ENCODE peak calls at places on chromosomes 16 and 17, in nine cellular contexts. One of them, this sample, is unnamed.

GRCh38 chr16:7513429-7513828 is 180.8 kb downstream of the RBFOX1 start:
- DNase-seq in PC-9: peak; percentile 2
- DNase-seq in left kidney: peak; percentile 48
- DNase-seq in ELR: peak; percentile 0
- DNase-seq in CD4-positive, alpha-beta T cell: no peak
- DNase-seq in SK-N-DZ: peak; percentile 32
- DNase-seq in T-helper 1 cell: no peak
- DNase-seq in effector memory CD4-positive, alpha-beta T cell: no peak
- DNase-seq in lower lobe of right lung: no peak
- DNase-seq in this sample: peak; percentile 14

GRCh38 chr16:85566502-85567100 is 46.5 kb upstream of the GSE1 start:
- DNase-seq in PC-9: no peak
- DNase-seq in left kidney: peak; percentile 93
- DNase-seq in ELR: no peak
- DNase-seq in CD4-positive, alpha-beta T cell: no peak
- DNase-seq in SK-N-DZ: no peak
- DNase-seq in T-helper 1 cell: no peak
- DNase-seq in effector memory CD4-positive, alpha-beta T cell: no peak
- DNase-seq in lower lobe of right lung: no peak
- DNase-seq in this sample: no peak

GRCh38 chr16:67104845-67105244 is 4.9 kb upstream of the PHAF1 start:
- DNase-seq in PC-9: peak; percentile 11
- DNase-seq in left kidney: no peak
- DNase-seq in ELR: no peak
- DNase-seq in CD4-positive, alpha-beta T cell: no peak
- DNase-seq in SK-N-DZ: no peak
- DNase-seq in T-helper 1 cell: no peak
- DNase-seq in effector memory CD4-positive, alpha-beta T cell: no peak
- DNase-seq in lower lobe of right lung: no peak
- DNase-seq in this sample: no peak

GRCh38 chr16:15950167-15950854 is 895 bp downstream of the ABCC1 start:
- DNase-seq in PC-9: no peak
- DNase-seq in left kidney: peak; percentile 71
- DNase-seq in ELR: peak; percentile 51
- DNase-seq in CD4-positive, alpha-beta T cell: peak; percentile 20
- DNase-seq in SK-N-DZ: peak; percentile 56
- DNase-seq in T-helper 1 cell: peak; percentile 28
- DNase-seq in effector memory CD4-positive, alpha-beta T cell: peak; percentile 28
- DNase-seq in lower lobe of right lung: no peak
- DNase-seq in this sample: peak; percentile 46

GRCh38 chr16:87681990-87682570 is 79.8 kb downstream of the JPH3 start:
- DNase-seq in PC-9: no peak
- DNase-seq in left kidney: no peak
- DNase-seq in ELR: peak; percentile 80
- DNase-seq in CD4-positive, alpha-beta T cell: no peak
- DNase-seq in SK-N-DZ: no peak
- DNase-seq in T-helper 1 cell: no peak
- DNase-seq in effector memory CD4-positive, alpha-beta T cell: no peak
- DNase-seq in lower lobe of right lung: no peak
- DNase-seq in this sample: no peak

GRCh38 chr17:55726440-55726839 is 3.8 kb upstream of the TMEM100 start:
- DNase-seq in PC-9: no peak
- DNase-seq in left kidney: no peak
- DNase-seq in ELR: peak; percentile 78
- DNase-seq in CD4-positive, alpha-beta T cell: no peak
- DNase-seq in SK-N-DZ: no peak
- DNase-seq in T-helper 1 cell: no peak
- DNase-seq in effector memory CD4-positive, alpha-beta T cell: no peak
- DNase-seq in lower lobe of right lung: no peak
- DNase-seq in this sample: peak; percentile 80

GRCh38 chr16:49556252-49557069 is 182.9 kb downstream of the C16orf78 start:
- DNase-seq in PC-9: no peak
- DNase-seq in left kidney: no peak
- DNase-seq in ELR: peak; percentile 17
- DNase-seq in CD4-positive, alpha-beta T cell: no peak
- DNase-seq in SK-N-DZ: peak; percentile 72
- DNase-seq in T-helper 1 cell: no peak
- DNase-seq in effector memory CD4-positive, alpha-beta T cell: no peak
- DNase-seq in lower lobe of right lung: no peak
- DNase-seq in this sample: no peak

GRCh38 chr16:85209526-85210121 is 97.4 kb upstream of the CIBAR2 start:
- DNase-seq in PC-9: no peak
- DNase-seq in left kidney: no peak
- DNase-seq in ELR: no peak
- DNase-seq in CD4-positive, alpha-beta T cell: no peak
- DNase-seq in SK-N-DZ: no peak
- DNase-seq in T-helper 1 cell: no peak
- DNase-seq in effector memory CD4-positive, alpha-beta T cell: no peak
- DNase-seq in lower lobe of right lung: no peak
- DNase-seq in this sample: no peak

GRCh38 chr17:48995871-48996695 is 1.1 kb upstream of the IGF2BP1 start:
- DNase-seq in PC-9: no peak
- DNase-seq in left kidney: peak; percentile 96
- DNase-seq in ELR: peak; percentile 75
- DNase-seq in CD4-positive, alpha-beta T cell: no peak
- DNase-seq in SK-N-DZ: peak; percentile 96
- DNase-seq in T-helper 1 cell: no peak
- DNase-seq in effector memory CD4-positive, alpha-beta T cell: no peak
- DNase-seq in lower lobe of right lung: no peak
- DNase-seq in this sample: peak; percentile 79

GRCh38 chr16:705748-706188 is at the start of gene FBXL16:
- DNase-seq in PC-9: peak; percentile 60
- DNase-seq in left kidney: peak; percentile 45
- DNase-seq in ELR: no peak
- DNase-seq in CD4-positive, alpha-beta T cell: no peak
- DNase-seq in SK-N-DZ: peak; percentile 70
- DNase-seq in T-helper 1 cell: no peak
- DNase-seq in effector memory CD4-positive, alpha-beta T cell: no peak
- DNase-seq in lower lobe of right lung: no peak
- DNase-seq in this sample: peak; percentile 83

GRCh38 chr17:62064029-62064790 is 868 bp downstream of the MED13 start:
- DNase-seq in PC-9: no peak
- DNase-seq in left kidney: no peak
- DNase-seq in ELR: peak; percentile 66
- DNase-seq in CD4-positive, alpha-beta T cell: no peak
- DNase-seq in SK-N-DZ: no peak
- DNase-seq in T-helper 1 cell: no peak
- DNase-seq in effector memory CD4-positive, alpha-beta T cell: no peak
- DNase-seq in lower lobe of right lung: no peak
- DNase-seq in this sample: no peak

GRCh38 chr16:89478576-89479221 is 11.7 kb downstream of the ANKRD11 start:
- DNase-seq in PC-9: no peak
- DNase-seq in left kidney: no peak
- DNase-seq in ELR: peak; percentile 86
- DNase-seq in CD4-positive, alpha-beta T cell: no peak
- DNase-seq in SK-N-DZ: no peak
- DNase-seq in T-helper 1 cell: no peak
- DNase-seq in effector memory CD4-positive, alpha-beta T cell: no peak
- DNase-seq in lower lobe of right lung: no peak
- DNase-seq in this sample: no peak

GRCh38 chr17:37299257-37299985 is 76.4 kb upstream of the C17orf78 start:
- DNase-seq in PC-9: no peak
- DNase-seq in left kidney: peak; percentile 51
- DNase-seq in ELR: no peak
- DNase-seq in CD4-positive, alpha-beta T cell: no peak
- DNase-seq in SK-N-DZ: no peak
- DNase-seq in T-helper 1 cell: no peak
- DNase-seq in effector memory CD4-positive, alpha-beta T cell: no peak
- DNase-seq in lower lobe of right lung: no peak
- DNase-seq in this sample: no peak

GRCh38 chr17:68711858-68712257 is 110.7 kb upstream of the FAM20A start:
- DNase-seq in PC-9: no peak
- DNase-seq in left kidney: no peak
- DNase-seq in ELR: peak; percentile 33
- DNase-seq in CD4-positive, alpha-beta T cell: no peak
- DNase-seq in SK-N-DZ: no peak
- DNase-seq in T-helper 1 cell: no peak
- DNase-seq in effector memory CD4-positive, alpha-beta T cell: no peak
- DNase-seq in lower lobe of right lung: no peak
- DNase-seq in this sample: no peak

GRCh38 chr16:79261461-79261860 is 339.1 kb downstream of the MAF start:
- DNase-seq in PC-9: peak; percentile 10
- DNase-seq in left kidney: peak; percentile 76
- DNase-seq in ELR: no peak
- DNase-seq in CD4-positive, alpha-beta T cell: peak; percentile 14
- DNase-seq in SK-N-DZ: peak; percentile 36
- DNase-seq in T-helper 1 cell: no peak
- DNase-seq in effector memory CD4-positive, alpha-beta T cell: no peak
- DNase-seq in lower lobe of right lung: peak; percentile 64
- DNase-seq in this sample: no peak

GRCh38 chr17:5592382-5592781 is 8.1 kb upstream of the NLRP1 start:
- DNase-seq in PC-9: no peak
- DNase-seq in left kidney: peak; percentile 90
- DNase-seq in ELR: peak; percentile 73
- DNase-seq in CD4-positive, alpha-beta T cell: no peak
- DNase-seq in SK-N-DZ: no peak
- DNase-seq in T-helper 1 cell: no peak
- DNase-seq in effector memory CD4-positive, alpha-beta T cell: no peak
- DNase-seq in lower lobe of right lung: no peak
- DNase-seq in this sample: no peak

GRCh38 chr16:28974007-28974436 is 556 bp upstream of the SPNS1 start:
- DNase-seq in PC-9: peak; percentile 67
- DNase-seq in left kidney: peak; percentile 88
- DNase-seq in ELR: peak; percentile 86
- DNase-seq in CD4-positive, alpha-beta T cell: no peak
- DNase-seq in SK-N-DZ: peak; percentile 79
- DNase-seq in T-helper 1 cell: no peak
- DNase-seq in effector memory CD4-positive, alpha-beta T cell: no peak
- DNase-seq in lower lobe of right lung: peak; percentile 67
- DNase-seq in this sample: peak; percentile 86

GRCh38 chr17:2181206-2181983 is 122.2 kb downstream of the SMG6 start:
- DNase-seq in PC-9: no peak
- DNase-seq in left kidney: peak; percentile 37
- DNase-seq in ELR: peak; percentile 65
- DNase-seq in CD4-positive, alpha-beta T cell: no peak
- DNase-seq in SK-N-DZ: no peak
- DNase-seq in T-helper 1 cell: no peak
- DNase-seq in effector memory CD4-positive, alpha-beta T cell: no peak
- DNase-seq in lower lobe of right lung: no peak
- DNase-seq in this sample: no peak